ENCODE peak calls at places on chromosome 5, in seven cellular contexts. F is pons; J is B cell; S is GM12891; D is neuronal stem cell; Z is non-pigmented ciliary epithelial cell; H is activated T-cell treated with anti-CD3 and anti-CD28 coated beads, Interleukin-2, amount 50 U/mL, for 72 hours. V is an unnamed sample.

GRCh38 chr5:135887881-135888614 is 7.6 kb downstream of the IL9 start:
- DNase-seq in F (no peak), S (no peak), D (peak), Z (peak), H (no peak), J (no peak), V (no peak)

GRCh38 chr5:124718376-124718775 is 28.1 kb downstream of the ZNF608 start:
- DNase-seq in Z (no peak), S (no peak), H (no peak), F (peak), D (no peak), J (no peak), V (peak)

GRCh38 chr5:14776640-14777039 is 94.9 kb downstream of the ANKH start:
- DNase-seq in Z (no peak), F (no peak), D (no peak), J (no peak), S (no peak), H (no peak), V (no peak)

GRCh38 chr5:141516648-141517025 is 27.8 kb downstream of the PCDHGC5 start:
- DNase-seq in H (no peak), S (no peak), Z (no peak), J (no peak), D (no peak), F (no peak), V (no peak)

GRCh38 chr5:143695941-143696340 is 116.0 kb upstream of the HMHB1 start:
- DNase-seq in J (no peak), H (no peak), F (no peak), S (no peak), Z (no peak), D (no peak), V (no peak)

GRCh38 chr5:149363345-149363744 is 5.5 kb downstream of the PCYOX1L start:
- DNase-seq in D (no peak), H (no peak), Z (no peak), S (no peak), J (no peak), F (peak), V (no peak)

GRCh38 chr5:42148813-42149212 is 223.7 kb downstream of the FBXO4 start:
- DNase-seq in S (no peak), Z (no peak), F (no peak), H (no peak), J (no peak), D (no peak), V (no peak)

GRCh38 chr5:159911349-159911748 is 4.9 kb upstream of the ADRA1B start:
- DNase-seq in J (no peak), D (no peak), F (no peak), H (no peak), Z (no peak), S (no peak), V (no peak)

GRCh38 chr5:82341325-82341724 is 63.2 kb upstream of the RPS23 start:
- DNase-seq in Z (no peak), F (no peak), S (no peak), D (no peak), H (no peak), J (no peak), V (no peak)

GRCh38 chr5:149455889-149456409 is 76.9 kb upstream of the IL17B start:
- DNase-seq in J (no peak), F (no peak), D (no peak), Z (no peak), H (no peak), S (no peak), V (no peak)

GRCh38 chr5:150155258-150156032 is at the start of gene PDGFRB:
- DNase-seq in S (peak), H (peak), D (peak), J (peak), F (peak), Z (no peak), V (no peak)

GRCh38 chr5:171863928-171864327 is 78.3 kb downstream of the SMIM23 start:
- DNase-seq in F (no peak), H (no peak), J (no peak), D (no peak), S (no peak), Z (peak), V (no peak)

GRCh38 chr5:138702166-138702826 is 50.9 kb upstream of the CTNNA1 start:
- DNase-seq in H (no peak), F (no peak), S (no peak), J (no peak), Z (no peak), D (no peak), V (no peak)

GRCh38 chr5:180640301-180640764 is 9.1 kb downstream of the FLT4 start:
- DNase-seq in D (no peak), S (peak), F (no peak), J (no peak), H (no peak), Z (no peak), V (no peak)

GRCh38 chr5:33662721-33663435 is 222.1 kb downstream of the TARS1 start:
- DNase-seq in S (no peak), J (no peak), F (no peak), Z (no peak), H (no peak), D (no peak), V (no peak)

GRCh38 chr5:137791387-137791786 is 37.2 kb upstream of the HNRNPA0 start:
- DNase-seq in D (no peak), J (no peak), Z (no peak), H (no peak), F (peak), S (no peak), V (peak)